ENCODE peak calls at places on chromosomes 2 and 18, in five cellular contexts. C is neural crest cell; S is T-helper 2 cell; I is astrocyte of the spinal cord; M is CD4-positive, alpha-beta memory T cell. R is an unnamed sample.

GRCh38 chr18:26301681-26302080 is 75.4 kb downstream of the TAF4B start:
- DNase-seq in I (peak), M (no peak), S (no peak), C (no peak), R (peak)

GRCh38 chr2:162929571-162929970 is 91.0 kb upstream of the KCNH7 start:
- DNase-seq in I (peak), M (no peak), S (no peak), C (no peak), R (no peak)

GRCh38 chr2:152647417-152648010 is 69.7 kb downstream of the PRPF40A start:
- DNase-seq in I (peak), S (no peak), M (no peak), C (no peak), R (no peak)

GRCh38 chr2:119112230-119112629 is 46.3 kb downstream of the C1QL2 start:
- DNase-seq in S (no peak), I (no peak), C (no peak), M (no peak), R (no peak)

GRCh38 chr2:138423745-138424144 is 77.8 kb upstream of the SPOPL start:
- DNase-seq in S (no peak), M (no peak), C (no peak), I (no peak), R (no peak)

GRCh38 chr2:64383016-64383588 is 70.9 kb upstream of the LGALSL start:
- DNase-seq in S (no peak), C (no peak), M (no peak), I (no peak), R (no peak)

GRCh38 chr2:218559021-218559420 is 9.1 kb downstream of the USP37 start:
- DNase-seq in C (no peak), I (no peak), M (no peak), S (no peak), R (no peak)

GRCh38 chr2:224646242-224646846 is 61.2 kb upstream of the CUL3 start:
- DNase-seq in M (no peak), I (peak), S (peak), C (peak), R (peak)

GRCh38 chr18:55839350-55839749 is 251.4 kb upstream of the TCF4 start:
- DNase-seq in I (peak), S (no peak), M (no peak), C (no peak), R (peak)

GRCh38 chr2:158667567-158667966 is 127.5 kb upstream of the DAPL1 start:
- DNase-seq in S (no peak), I (peak), C (no peak), M (no peak), R (peak)

GRCh38 chr18:61322265-61322873 is 10.9 kb upstream of the CDH20 start:
- DNase-seq in S (peak), I (peak), M (no peak), C (peak), R (peak)

GRCh38 chr2:145200307-145200706 is 680.4 kb upstream of the ZEB2 start:
- DNase-seq in M (no peak), C (peak), I (peak), S (no peak), R (no peak)

GRCh38 chr18:55593888-55594287 is 5.9 kb upstream of the TCF4 start:
- DNase-seq in I (no peak), S (no peak), M (no peak), C (no peak), R (no peak)

GRCh38 chr2:231361701-231362588 is 33.6 kb upstream of the B3GNT7 start:
- DNase-seq in M (no peak), C (no peak), I (no peak), S (peak), R (no peak)

GRCh38 chr2:240881913-240882312 is 13.3 kb downstream of the AGXT start:
- DNase-seq in C (no peak), S (no peak), M (no peak), I (no peak), R (no peak)

GRCh38 chr2:205816268-205816667 is 134.0 kb downstream of the NRP2 start:
- DNase-seq in S (no peak), I (no peak), C (no peak), M (no peak), R (no peak)

GRCh38 chr2:23133196-23133595 is 251.8 kb upstream of the KLHL29 start:
- DNase-seq in S (no peak), M (no peak), I (no peak), C (no peak), R (no peak)

GRCh38 chr2:181575024-181575649 is 81.8 kb downstream of the CERKL start:
- DNase-seq in S (no peak), I (no peak), C (no peak), M (no peak), R (no peak)

GRCh38 chr18:24027156-24027555 is 12.6 kb downstream of the TTC39C start:
- DNase-seq in I (peak), M (no peak), C (no peak), S (no peak), R (peak)

GRCh38 chr2:74186038-74186437 is 7.4 kb upstream of the MOB1A start:
- DNase-seq in S (peak), I (no peak), M (peak), C (no peak), R (no peak)

GRCh38 chr2:203376173-203376572 is 48.0 kb downstream of the ABI2 start:
- DNase-seq in C (no peak), M (no peak), I (no peak), S (peak), R (no peak)

GRCh38 chr2:30293303-30293912 is 62.1 kb downstream of the LBH start:
- DNase-seq in M (no peak), I (peak), C (no peak), S (no peak), R (peak)

GRCh38 chr2:127579231-127579630 is 43.7 kb downstream of the MYO7B start:
- DNase-seq in I (no peak), C (no peak), S (no peak), M (no peak), R (no peak)

GRCh38 chr18:79631761-79632446 is 47.7 kb upstream of the CTDP1 start:
- DNase-seq in C (no peak), I (no peak), M (no peak), S (no peak), R (no peak)

GRCh38 chr2:47771211-47771610 is 11.7 kb upstream of the MSH6 start:
- DNase-seq in I (peak), S (no peak), M (no peak), C (no peak), R (peak)

GRCh38 chr2:211455225-211455841 is 898.9 kb downstream of the CPS1 start:
- DNase-seq in C (peak), M (peak), I (peak), S (peak), R (peak)

GRCh38 chr2:166375736-166376487 is at the start of gene SCN9A:
- DNase-seq in M (no peak), C (peak), I (peak), S (peak), R (peak)

GRCh38 chr2:35997488-35997887 is 358.1 kb upstream of the CRIM1 start:
- DNase-seq in I (no peak), M (no peak), S (no peak), C (no peak), R (no peak)

GRCh38 chr18:28177828-28178635 is 1.1 kb upstream of the CDH2 start:
- DNase-seq in M (no peak), C (peak), S (peak), I (peak), R (peak)

GRCh38 chr2:31828891-31829290 is 181.9 kb downstream of the MEMO1 start:
- DNase-seq in I (no peak), C (no peak), M (no peak), S (no peak), R (peak)

GRCh38 chr2:233707979-233708644 is 4.6 kb upstream of the UGT1A5 start:
- DNase-seq in C (no peak), S (no peak), I (peak), M (no peak), R (peak)

GRCh38 chr2:70645733-70646420 is 92.3 kb upstream of the TGFA start:
- DNase-seq in C (no peak), I (no peak), M (no peak), S (no peak), R (peak)

GRCh38 chr2:86335865-86336321 is 1.5 kb downstream of the REEP1 start:
- DNase-seq in I (no peak), C (no peak), M (no peak), S (no peak), R (no peak)

GRCh38 chr2:127582863-127583861 is 47.7 kb downstream of the MYO7B start:
- DNase-seq in S (no peak), I (no peak), C (no peak), M (no peak), R (no peak)

GRCh38 chr2:15818186-15818795 is 122.1 kb upstream of the MYCN start:
- DNase-seq in M (no peak), I (no peak), S (no peak), C (no peak), R (no peak)

GRCh38 chr2:173649527-173650219 is 295.0 kb downstream of the CDCA7 start:
- DNase-seq in I (no peak), C (no peak), S (no peak), M (no peak), R (no peak)

GRCh38 chr2:25981596-25982272 is 563 bp downstream of the KIF3C start:
- DNase-seq in I (no peak), C (no peak), M (no peak), S (peak), R (no peak)

R was measured in brain microvascular endothelial cell.